ENCODE peak calls at places on chromosomes 6 and 20, in six cellular contexts. One of them, this sample, is unnamed.

GRCh38 chr20:21640556-21640955 is 64.9 kb upstream of the PAX1 start:
- DNase-seq in adrenal gland: no peak
- DNase-seq in nephron progenitor cell: peak; percentile 31
- DNase-seq in uterus: no peak
- DNase-seq in fibroblast of lung: no peak
- DNase-seq in upper lobe of right lung: no peak
- DNase-seq in this sample: peak; percentile 23

GRCh38 chr6:747921-748320 is 55.0 kb upstream of the EXOC2 start:
- DNase-seq in adrenal gland: no peak
- DNase-seq in nephron progenitor cell: no peak
- DNase-seq in uterus: no peak
- DNase-seq in fibroblast of lung: peak; percentile 51
- DNase-seq in upper lobe of right lung: no peak
- DNase-seq in this sample: no peak

GRCh38 chr6:12233693-12234551 is 56.2 kb upstream of the EDN1 start:
- DNase-seq in adrenal gland: peak; percentile 47
- DNase-seq in nephron progenitor cell: no peak
- DNase-seq in uterus: peak; percentile 27
- DNase-seq in fibroblast of lung: peak; percentile 86
- DNase-seq in upper lobe of right lung: no peak
- DNase-seq in this sample: peak; percentile 18

GRCh38 chr20:21184810-21185209 is 58.9 kb downstream of the KIZ start:
- DNase-seq in adrenal gland: no peak
- DNase-seq in nephron progenitor cell: no peak
- DNase-seq in uterus: peak; percentile 70
- DNase-seq in fibroblast of lung: peak; percentile 31
- DNase-seq in upper lobe of right lung: no peak
- DNase-seq in this sample: no peak

GRCh38 chr20:47502801-47503239 is 1.1 kb downstream of the NCOA3 start:
- DNase-seq in adrenal gland: no peak
- DNase-seq in nephron progenitor cell: no peak
- DNase-seq in uterus: no peak
- DNase-seq in fibroblast of lung: peak; percentile 54
- DNase-seq in upper lobe of right lung: no peak
- DNase-seq in this sample: peak; percentile 35

GRCh38 chr6:155538708-155539107 is 83.1 kb upstream of the NOX3 start:
- DNase-seq in adrenal gland: no peak
- DNase-seq in nephron progenitor cell: no peak
- DNase-seq in uterus: no peak
- DNase-seq in fibroblast of lung: no peak
- DNase-seq in upper lobe of right lung: no peak
- DNase-seq in this sample: no peak

GRCh38 chr6:17042422-17043147 is 59.3 kb upstream of the STMND1 start:
- DNase-seq in adrenal gland: peak; percentile 36
- DNase-seq in nephron progenitor cell: peak; percentile 12
- DNase-seq in uterus: no peak
- DNase-seq in fibroblast of lung: peak; percentile 55
- DNase-seq in upper lobe of right lung: no peak
- DNase-seq in this sample: no peak

GRCh38 chr6:27684264-27685211 is 211.6 kb upstream of the ZNF184 start:
- DNase-seq in adrenal gland: no peak
- DNase-seq in nephron progenitor cell: peak; percentile 70
- DNase-seq in uterus: no peak
- DNase-seq in fibroblast of lung: peak; percentile 67
- DNase-seq in upper lobe of right lung: no peak
- DNase-seq in this sample: peak; percentile 71

GRCh38 chr20:46022411-46023147 is 6.4 kb upstream of the SLC12A5 start:
- DNase-seq in adrenal gland: peak; percentile 71
- DNase-seq in nephron progenitor cell: peak; percentile 82
- DNase-seq in uterus: no peak
- DNase-seq in fibroblast of lung: no peak
- DNase-seq in upper lobe of right lung: peak; percentile 81
- DNase-seq in this sample: peak; percentile 84

GRCh38 chr6:42453649-42454427 is 2.1 kb upstream of the TRERF1 start:
- DNase-seq in adrenal gland: peak; percentile 57
- DNase-seq in nephron progenitor cell: peak; percentile 49
- DNase-seq in uterus: peak; percentile 70
- DNase-seq in fibroblast of lung: peak; percentile 63
- DNase-seq in upper lobe of right lung: no peak
- DNase-seq in this sample: peak; percentile 70

GRCh38 chr6:30591008-30591407 is 19.8 kb downstream of the ABCF1 start:
- DNase-seq in adrenal gland: no peak
- DNase-seq in nephron progenitor cell: no peak
- DNase-seq in uterus: no peak
- DNase-seq in fibroblast of lung: peak; percentile 67
- DNase-seq in upper lobe of right lung: no peak
- DNase-seq in this sample: no peak

GRCh38 chr6:56556751-56557540 is 85.7 kb downstream of the DST start:
- DNase-seq in adrenal gland: no peak
- DNase-seq in nephron progenitor cell: no peak
- DNase-seq in uterus: no peak
- DNase-seq in fibroblast of lung: no peak
- DNase-seq in upper lobe of right lung: no peak
- DNase-seq in this sample: no peak

GRCh38 chr20:55390791-55391190 is 614.5 kb downstream of the CBLN4 start:
- DNase-seq in adrenal gland: no peak
- DNase-seq in nephron progenitor cell: no peak
- DNase-seq in uterus: no peak
- DNase-seq in fibroblast of lung: no peak
- DNase-seq in upper lobe of right lung: no peak
- DNase-seq in this sample: no peak

GRCh38 chr6:30167101-30167500 is 3.8 kb downstream of the TRIM15 start:
- DNase-seq in adrenal gland: no peak
- DNase-seq in nephron progenitor cell: no peak
- DNase-seq in uterus: no peak
- DNase-seq in fibroblast of lung: no peak
- DNase-seq in upper lobe of right lung: no peak
- DNase-seq in this sample: no peak

GRCh38 chr20:15515706-15516105 is 1057.5 kb downstream of the KIF16B start:
- DNase-seq in adrenal gland: no peak
- DNase-seq in nephron progenitor cell: no peak
- DNase-seq in uterus: no peak
- DNase-seq in fibroblast of lung: no peak
- DNase-seq in upper lobe of right lung: no peak
- DNase-seq in this sample: no peak

GRCh38 chr6:143940011-143940597 is 68.0 kb downstream of the PLAGL1 start:
- DNase-seq in adrenal gland: peak; percentile 35
- DNase-seq in nephron progenitor cell: peak; percentile 44
- DNase-seq in uterus: no peak
- DNase-seq in fibroblast of lung: peak; percentile 53
- DNase-seq in upper lobe of right lung: no peak
- DNase-seq in this sample: peak; percentile 84

GRCh38 chr20:61178431-61179080 is 73.5 kb upstream of the CDH4 start:
- DNase-seq in adrenal gland: no peak
- DNase-seq in nephron progenitor cell: peak; percentile 20
- DNase-seq in uterus: no peak
- DNase-seq in fibroblast of lung: no peak
- DNase-seq in upper lobe of right lung: no peak
- DNase-seq in this sample: no peak

GRCh38 chr6:72619883-72620696 is 1.8 kb upstream of the KCNQ5 start:
- DNase-seq in adrenal gland: peak; percentile 23
- DNase-seq in nephron progenitor cell: peak; percentile 54
- DNase-seq in uterus: no peak
- DNase-seq in fibroblast of lung: no peak
- DNase-seq in upper lobe of right lung: peak; percentile 70
- DNase-seq in this sample: peak; percentile 79

GRCh38 chr6:90098637-90099036 is 198.0 kb downstream of the BACH2 start:
- DNase-seq in adrenal gland: no peak
- DNase-seq in nephron progenitor cell: no peak
- DNase-seq in uterus: peak; percentile 38
- DNase-seq in fibroblast of lung: no peak
- DNase-seq in upper lobe of right lung: no peak
- DNase-seq in this sample: no peak

GRCh38 chr20:35600176-35600995 is 15.2 kb upstream of the SPAG4 start:
- DNase-seq in adrenal gland: no peak
- DNase-seq in nephron progenitor cell: peak; percentile 31
- DNase-seq in uterus: no peak
- DNase-seq in fibroblast of lung: no peak
- DNase-seq in upper lobe of right lung: no peak
- DNase-seq in this sample: no peak

GRCh38 chr20:35599776-35600120 is 15.9 kb upstream of the SPAG4 start:
- DNase-seq in adrenal gland: no peak
- DNase-seq in nephron progenitor cell: no peak
- DNase-seq in uterus: no peak
- DNase-seq in fibroblast of lung: no peak
- DNase-seq in upper lobe of right lung: no peak
- DNase-seq in this sample: no peak

GRCh38 chr20:35602851-35603495 is 12.7 kb upstream of the SPAG4 start:
- DNase-seq in adrenal gland: no peak
- DNase-seq in nephron progenitor cell: no peak
- DNase-seq in uterus: no peak
- DNase-seq in fibroblast of lung: no peak
- DNase-seq in upper lobe of right lung: no peak
- DNase-seq in this sample: no peak

GRCh38 chr20:35601990-35602389 is 13.6 kb upstream of the SPAG4 start:
- DNase-seq in adrenal gland: no peak
- DNase-seq in nephron progenitor cell: no peak
- DNase-seq in uterus: no peak
- DNase-seq in fibroblast of lung: no peak
- DNase-seq in upper lobe of right lung: no peak
- DNase-seq in this sample: no peak

GRCh38 chr20:35601021-35601973 is 14.3 kb upstream of the SPAG4 start:
- DNase-seq in adrenal gland: peak; percentile 78
- DNase-seq in nephron progenitor cell: peak; percentile 80
- DNase-seq in uterus: peak; percentile 71
- DNase-seq in fibroblast of lung: peak; percentile 72
- DNase-seq in upper lobe of right lung: peak; percentile 91
- DNase-seq in this sample: peak; percentile 88
- TF ChIP-seq CTCF in adrenal gland: peak; percentile 41
- TF ChIP-seq CTCF in nephron progenitor cell: peak; percentile 14
- TF ChIP-seq CTCF in uterus: peak; percentile 51
- TF ChIP-seq CTCF in fibroblast of lung: peak; percentile 22
- TF ChIP-seq CTCF in upper lobe of right lung: peak; percentile 51
- TF ChIP-seq CTCF in this sample: peak; percentile 81

DNA sequence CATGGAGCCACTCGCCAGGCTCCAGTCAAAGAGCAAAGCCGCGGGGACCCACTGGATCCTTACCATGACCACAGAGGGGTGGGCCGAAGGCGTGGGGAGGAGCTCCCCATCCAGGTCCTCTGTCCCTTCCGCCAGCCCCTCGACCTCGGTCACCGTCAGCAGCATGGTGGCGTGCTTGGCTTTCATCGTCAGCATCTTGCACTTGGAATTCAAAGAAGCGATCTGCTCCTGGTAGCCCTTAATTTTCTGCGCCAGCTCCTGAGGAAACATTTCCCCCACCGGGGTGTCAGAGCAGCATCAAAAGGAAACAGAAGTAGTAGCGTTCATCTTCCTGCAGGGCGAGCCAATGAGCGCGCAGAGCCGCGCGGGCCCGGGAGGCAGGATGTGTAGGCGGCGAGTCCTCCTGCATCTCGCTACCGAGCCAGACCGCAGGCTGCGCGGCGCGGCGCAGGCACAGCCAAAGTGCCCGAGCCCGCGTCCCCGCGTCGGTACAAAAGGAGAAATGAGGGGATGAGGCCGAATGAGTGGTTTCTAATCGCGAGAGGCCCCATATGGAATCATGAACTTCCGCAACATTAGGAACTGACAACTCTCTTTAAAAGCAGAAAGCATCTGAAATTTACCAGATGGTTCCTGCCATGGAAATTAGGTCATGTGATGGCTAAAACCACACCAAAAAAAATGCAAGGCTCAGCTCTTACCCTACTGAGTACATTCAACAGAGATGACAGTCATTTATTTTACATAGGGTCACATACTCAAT is 335.2 kb downstream of the SYNE1 start:
- DNase-seq in adrenal gland: peak; percentile 81
- DNase-seq in nephron progenitor cell: peak; percentile 85
- DNase-seq in uterus: peak; percentile 79
- DNase-seq in fibroblast of lung: peak; percentile 89
- DNase-seq in upper lobe of right lung: peak; percentile 90
- DNase-seq in this sample: peak; percentile 86
- TF ChIP-seq CTCF in adrenal gland: peak; percentile 62
- TF ChIP-seq CTCF in nephron progenitor cell: peak; percentile 53
- TF ChIP-seq CTCF in uterus: peak; percentile 67
- TF ChIP-seq CTCF in fibroblast of lung: peak; percentile 48
- TF ChIP-seq CTCF in upper lobe of right lung: peak; percentile 67
- TF ChIP-seq CTCF in this sample: peak; percentile 42

GRCh38 chr6:10949579-10950490 is 63.0 kb downstream of the SYCP2L start:
- DNase-seq in adrenal gland: no peak
- DNase-seq in nephron progenitor cell: no peak
- DNase-seq in uterus: no peak
- DNase-seq in fibroblast of lung: no peak
- DNase-seq in upper lobe of right lung: no peak
- DNase-seq in this sample: no peak

GRCh38 chr6:10951675-10952282 is 64.9 kb downstream of the SYCP2L start:
- DNase-seq in adrenal gland: no peak
- DNase-seq in nephron progenitor cell: no peak
- DNase-seq in uterus: no peak
- DNase-seq in fibroblast of lung: peak; percentile 73
- DNase-seq in upper lobe of right lung: no peak
- DNase-seq in this sample: peak; percentile 35

GRCh38 chr6:10957414-10957886 is 70.6 kb downstream of the SYCP2L start:
- DNase-seq in adrenal gland: no peak
- DNase-seq in nephron progenitor cell: no peak
- DNase-seq in uterus: no peak
- DNase-seq in fibroblast of lung: no peak
- DNase-seq in upper lobe of right lung: no peak
- DNase-seq in this sample: no peak

GRCh38 chr6:10956776-10957175 is 69.9 kb downstream of the SYCP2L start:
- DNase-seq in adrenal gland: no peak
- DNase-seq in nephron progenitor cell: no peak
- DNase-seq in uterus: no peak
- DNase-seq in fibroblast of lung: no peak
- DNase-seq in upper lobe of right lung: no peak
- DNase-seq in this sample: no peak

GRCh38 chr6:10954590-10955010 is 67.7 kb downstream of the SYCP2L start:
- DNase-seq in adrenal gland: peak; percentile 63
- DNase-seq in nephron progenitor cell: peak; percentile 93
- DNase-seq in uterus: peak; percentile 23
- DNase-seq in fibroblast of lung: peak; percentile 75
- DNase-seq in upper lobe of right lung: peak; percentile 87
- DNase-seq in this sample: peak; percentile 67
- TF ChIP-seq CTCF in adrenal gland: peak; percentile 73
- TF ChIP-seq CTCF in nephron progenitor cell: peak; percentile 93
- TF ChIP-seq CTCF in uterus: peak; percentile 20
- TF ChIP-seq CTCF in fibroblast of lung: peak; percentile 55
- TF ChIP-seq CTCF in upper lobe of right lung: peak; percentile 75
- TF ChIP-seq CTCF in this sample: peak; percentile 81

DNA sequence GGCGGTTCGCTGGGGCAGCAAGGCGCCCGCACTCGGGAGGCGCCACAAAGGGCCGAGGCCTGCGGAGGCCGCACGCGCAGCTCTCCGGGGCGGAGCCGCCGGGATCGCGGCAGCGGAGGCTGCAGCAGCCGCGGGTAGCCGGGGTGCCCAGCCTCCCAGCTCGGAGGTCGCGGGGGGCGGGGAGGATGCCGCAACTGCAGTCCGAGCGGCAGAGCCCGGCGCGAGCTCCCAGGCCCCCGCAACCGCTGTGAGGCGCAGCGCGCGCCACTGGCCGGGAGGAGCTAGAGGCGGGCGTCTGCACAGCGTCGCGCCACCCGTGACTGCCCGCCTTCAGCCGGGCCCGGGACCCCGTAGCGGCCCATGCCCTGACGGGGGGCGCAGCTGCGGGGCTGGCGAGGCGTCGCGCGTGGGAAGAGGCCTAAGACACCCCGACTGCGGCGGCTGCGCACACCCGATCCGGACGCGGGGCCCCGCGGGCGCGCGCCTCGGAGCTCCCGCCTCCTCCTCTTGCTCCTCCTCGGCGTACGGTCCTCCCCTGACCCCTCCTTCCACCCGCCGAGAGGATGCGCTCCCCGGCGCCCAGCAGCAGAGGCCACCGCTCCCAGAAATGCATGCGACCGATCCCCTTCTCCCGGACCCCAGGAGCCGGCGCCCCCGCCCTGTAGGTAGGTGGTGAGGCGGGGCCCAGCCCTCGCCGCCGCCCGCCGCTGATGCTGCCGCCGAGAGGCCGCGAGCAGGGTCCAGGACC is at the start of gene NCOA7:
- DNase-seq in adrenal gland: peak; percentile 84
- DNase-seq in nephron progenitor cell: peak; percentile 76
- DNase-seq in uterus: peak; percentile 78
- DNase-seq in fibroblast of lung: peak; percentile 73
- DNase-seq in upper lobe of right lung: peak; percentile 92
- DNase-seq in this sample: peak; percentile 86
- TF ChIP-seq CTCF in adrenal gland: peak; percentile 6
- TF ChIP-seq CTCF in nephron progenitor cell: no peak
- TF ChIP-seq CTCF in uterus: no peak
- TF ChIP-seq CTCF in fibroblast of lung: no peak
- TF ChIP-seq CTCF in upper lobe of right lung: no peak
- TF ChIP-seq CTCF in this sample: no peak